ENCODE peak calls at places on chromosomes 11 and 22, in six cellular contexts. One of them, this sample, is unnamed.

GRCh38 chr11:61367406-61367805 is 5.2 kb downstream of the TMEM138 start:
- DNase-seq in A673: no peak
- DNase-seq in GM12865: no peak
- DNase-seq in neural crest cell: no peak
- DNase-seq in activated CD4-positive, alpha-beta T cell treated with anti-CD3 and anti-CD28 coated beads, Interleukin-2, amount 50 U/mL, for 48 hours: no peak
- DNase-seq in posterior cingulate gyrus: no peak
- DNase-seq in this sample: no peak

GRCh38 chr11:1780700-1781592 is 17.2 kb upstream of the CTSD start:
- DNase-seq in A673: no peak
- DNase-seq in GM12865: no peak
- DNase-seq in neural crest cell: no peak
- DNase-seq in activated CD4-positive, alpha-beta T cell treated with anti-CD3 and anti-CD28 coated beads, Interleukin-2, amount 50 U/mL, for 48 hours: no peak
- DNase-seq in posterior cingulate gyrus: no peak
- DNase-seq in this sample: peak; percentile 13

GRCh38 chr11:78295347-78295746 is 106.6 kb downstream of the USP35 start:
- DNase-seq in A673: no peak
- DNase-seq in GM12865: no peak
- DNase-seq in neural crest cell: no peak
- DNase-seq in activated CD4-positive, alpha-beta T cell treated with anti-CD3 and anti-CD28 coated beads, Interleukin-2, amount 50 U/mL, for 48 hours: no peak
- DNase-seq in posterior cingulate gyrus: no peak
- DNase-seq in this sample: no peak

GRCh38 chr11:19181673-19182261 is 20.0 kb downstream of the CSRP3 start:
- DNase-seq in A673: no peak
- DNase-seq in GM12865: no peak
- DNase-seq in neural crest cell: no peak
- DNase-seq in activated CD4-positive, alpha-beta T cell treated with anti-CD3 and anti-CD28 coated beads, Interleukin-2, amount 50 U/mL, for 48 hours: no peak
- DNase-seq in posterior cingulate gyrus: no peak
- DNase-seq in this sample: no peak

GRCh38 chr11:130698174-130698573 is 218.1 kb downstream of the SNX19 start:
- DNase-seq in A673: no peak
- DNase-seq in GM12865: no peak
- DNase-seq in neural crest cell: no peak
- DNase-seq in activated CD4-positive, alpha-beta T cell treated with anti-CD3 and anti-CD28 coated beads, Interleukin-2, amount 50 U/mL, for 48 hours: no peak
- DNase-seq in posterior cingulate gyrus: no peak
- DNase-seq in this sample: no peak

GRCh38 chr22:46934746-46935491 is 172.5 kb downstream of the TBC1D22A start:
- DNase-seq in A673: peak; percentile 52
- DNase-seq in GM12865: peak; percentile 86
- DNase-seq in neural crest cell: no peak
- DNase-seq in activated CD4-positive, alpha-beta T cell treated with anti-CD3 and anti-CD28 coated beads, Interleukin-2, amount 50 U/mL, for 48 hours: peak; percentile 31
- DNase-seq in posterior cingulate gyrus: no peak
- DNase-seq in this sample: peak; percentile 22

GRCh38 chr11:65912840-65913239 is 6.0 kb downstream of the C11orf68 start:
- DNase-seq in A673: no peak
- DNase-seq in GM12865: peak; percentile 59
- DNase-seq in neural crest cell: no peak
- DNase-seq in activated CD4-positive, alpha-beta T cell treated with anti-CD3 and anti-CD28 coated beads, Interleukin-2, amount 50 U/mL, for 48 hours: no peak
- DNase-seq in posterior cingulate gyrus: no peak
- DNase-seq in this sample: no peak

GRCh38 chr11:58024601-58025091 is 965 bp downstream of the OR9Q1 start:
- DNase-seq in A673: peak; percentile 83
- DNase-seq in GM12865: no peak
- DNase-seq in neural crest cell: no peak
- DNase-seq in activated CD4-positive, alpha-beta T cell treated with anti-CD3 and anti-CD28 coated beads, Interleukin-2, amount 50 U/mL, for 48 hours: no peak
- DNase-seq in posterior cingulate gyrus: no peak
- DNase-seq in this sample: no peak

GRCh38 chr22:23260645-23261581 is 80.6 kb downstream of the BCR start:
- DNase-seq in A673: no peak
- DNase-seq in GM12865: no peak
- DNase-seq in neural crest cell: no peak
- DNase-seq in activated CD4-positive, alpha-beta T cell treated with anti-CD3 and anti-CD28 coated beads, Interleukin-2, amount 50 U/mL, for 48 hours: no peak
- DNase-seq in posterior cingulate gyrus: no peak
- DNase-seq in this sample: no peak

GRCh38 chr11:62602141-62603071 is 741 bp upstream of the MTA2 start:
- DNase-seq in A673: peak; percentile 81
- DNase-seq in GM12865: no peak
- DNase-seq in neural crest cell: peak; percentile 26
- DNase-seq in activated CD4-positive, alpha-beta T cell treated with anti-CD3 and anti-CD28 coated beads, Interleukin-2, amount 50 U/mL, for 48 hours: no peak
- DNase-seq in posterior cingulate gyrus: peak; percentile 55
- DNase-seq in this sample: no peak

GRCh38 chr11:44556735-44557409 is 8.6 kb upstream of the CD82 start:
- DNase-seq in A673: peak; percentile 82
- DNase-seq in GM12865: peak; percentile 75
- DNase-seq in neural crest cell: peak; percentile 61
- DNase-seq in activated CD4-positive, alpha-beta T cell treated with anti-CD3 and anti-CD28 coated beads, Interleukin-2, amount 50 U/mL, for 48 hours: peak; percentile 73
- DNase-seq in posterior cingulate gyrus: peak; percentile 69
- DNase-seq in this sample: peak; percentile 73

GRCh38 chr22:19520566-19521305 is 3.5 kb downstream of the CLDN5 start:
- DNase-seq in A673: no peak
- DNase-seq in GM12865: no peak
- DNase-seq in neural crest cell: no peak
- DNase-seq in activated CD4-positive, alpha-beta T cell treated with anti-CD3 and anti-CD28 coated beads, Interleukin-2, amount 50 U/mL, for 48 hours: no peak
- DNase-seq in posterior cingulate gyrus: no peak
- DNase-seq in this sample: no peak

GRCh38 chr11:46666516-46666915 is 33.9 kb downstream of the ARHGAP1 start:
- DNase-seq in A673: no peak
- DNase-seq in GM12865: no peak
- DNase-seq in neural crest cell: no peak
- DNase-seq in activated CD4-positive, alpha-beta T cell treated with anti-CD3 and anti-CD28 coated beads, Interleukin-2, amount 50 U/mL, for 48 hours: no peak
- DNase-seq in posterior cingulate gyrus: no peak
- DNase-seq in this sample: no peak

GRCh38 chr22:43431821-43432554 is 20.2 kb downstream of the MPPED1 start:
- DNase-seq in A673: no peak
- DNase-seq in GM12865: no peak
- DNase-seq in neural crest cell: no peak
- DNase-seq in activated CD4-positive, alpha-beta T cell treated with anti-CD3 and anti-CD28 coated beads, Interleukin-2, amount 50 U/mL, for 48 hours: no peak
- DNase-seq in posterior cingulate gyrus: no peak
- DNase-seq in this sample: no peak

GRCh38 chr11:76234704-76235232 is 28.5 kb upstream of the WNT11 start:
- DNase-seq in A673: no peak
- DNase-seq in GM12865: peak; percentile 65
- DNase-seq in neural crest cell: no peak
- DNase-seq in activated CD4-positive, alpha-beta T cell treated with anti-CD3 and anti-CD28 coated beads, Interleukin-2, amount 50 U/mL, for 48 hours: peak; percentile 50
- DNase-seq in posterior cingulate gyrus: peak; percentile 59
- DNase-seq in this sample: no peak

GRCh38 chr11:77146261-77147035 is 18.4 kb downstream of the MYO7A start:
- DNase-seq in A673: no peak
- DNase-seq in GM12865: no peak
- DNase-seq in neural crest cell: no peak
- DNase-seq in activated CD4-positive, alpha-beta T cell treated with anti-CD3 and anti-CD28 coated beads, Interleukin-2, amount 50 U/mL, for 48 hours: no peak
- DNase-seq in posterior cingulate gyrus: no peak
- DNase-seq in this sample: no peak

GRCh38 chr11:14645985-14646900 is 2.6 kb downstream of the PDE3B start:
- DNase-seq in A673: no peak
- DNase-seq in GM12865: no peak
- DNase-seq in neural crest cell: no peak
- DNase-seq in activated CD4-positive, alpha-beta T cell treated with anti-CD3 and anti-CD28 coated beads, Interleukin-2, amount 50 U/mL, for 48 hours: no peak
- DNase-seq in posterior cingulate gyrus: no peak
- DNase-seq in this sample: peak; percentile 29

GRCh38 chr11:122895591-122895990 is 13.0 kb downstream of the JHY start:
- DNase-seq in A673: no peak
- DNase-seq in GM12865: no peak
- DNase-seq in neural crest cell: no peak
- DNase-seq in activated CD4-positive, alpha-beta T cell treated with anti-CD3 and anti-CD28 coated beads, Interleukin-2, amount 50 U/mL, for 48 hours: no peak
- DNase-seq in posterior cingulate gyrus: no peak
- DNase-seq in this sample: peak; percentile 65

GRCh38 chr11:77215106-77215505 is 86.4 kb downstream of the GDPD4 start:
- DNase-seq in A673: no peak
- DNase-seq in GM12865: no peak
- DNase-seq in neural crest cell: no peak
- DNase-seq in activated CD4-positive, alpha-beta T cell treated with anti-CD3 and anti-CD28 coated beads, Interleukin-2, amount 50 U/mL, for 48 hours: no peak
- DNase-seq in posterior cingulate gyrus: no peak
- DNase-seq in this sample: no peak

GRCh38 chr11:66363187-66363601 is 8.4 kb downstream of the SLC29A2 start:
- DNase-seq in A673: no peak
- DNase-seq in GM12865: no peak
- DNase-seq in neural crest cell: no peak
- DNase-seq in activated CD4-positive, alpha-beta T cell treated with anti-CD3 and anti-CD28 coated beads, Interleukin-2, amount 50 U/mL, for 48 hours: no peak
- DNase-seq in posterior cingulate gyrus: no peak
- DNase-seq in this sample: no peak